ENCODE peak calls at places on chromosomes 11 and 22, in eight cellular contexts. One of them, this sample, is unnamed.

GRCh38 chr22:32781695-32782094 is 19.8 kb upstream of the TIMP3 start:
- DNase-seq in cardiac muscle cell: peak; percentile 63
- DNase-seq in RWPE2: no peak
- DNase-seq in psoas muscle: no peak
- DNase-seq in thoracic aorta: no peak
- DNase-seq in PC-3: no peak
- DNase-seq in pancreas: no peak
- DNase-seq in Panc1: no peak
- DNase-seq in this sample: no peak

GRCh38 chr22:39242809-39243442 is 1.9 kb downstream of the PDGFB start:
- DNase-seq in psoas muscle: no peak
- DNase-seq in PC-3: peak; percentile 73
- DNase-seq in cardiac muscle cell: no peak
- DNase-seq in pancreas: peak; percentile 88
- DNase-seq in Panc1: no peak
- DNase-seq in RWPE2: no peak
- DNase-seq in thoracic aorta: no peak
- DNase-seq in this sample: no peak

GRCh38 chr11:1964955-1965354 is 17.8 kb downstream of the MRPL23 start:
- DNase-seq in pancreas: no peak
- DNase-seq in thoracic aorta: no peak
- DNase-seq in cardiac muscle cell: no peak
- DNase-seq in Panc1: no peak
- DNase-seq in RWPE2: no peak
- DNase-seq in PC-3: no peak
- DNase-seq in psoas muscle: no peak
- DNase-seq in this sample: no peak

GRCh38 chr11:13970986-13971385 is 8.5 kb downstream of the SPON1 start:
- DNase-seq in pancreas: no peak
- DNase-seq in PC-3: peak; percentile 68
- DNase-seq in cardiac muscle cell: no peak
- DNase-seq in thoracic aorta: no peak
- DNase-seq in Panc1: no peak
- DNase-seq in RWPE2: no peak
- DNase-seq in psoas muscle: no peak
- DNase-seq in this sample: peak; percentile 57

GRCh38 chr11:121053244-121053643 is 29.3 kb downstream of the TBCEL start:
- DNase-seq in thoracic aorta: no peak
- DNase-seq in RWPE2: no peak
- DNase-seq in psoas muscle: no peak
- DNase-seq in Panc1: no peak
- DNase-seq in pancreas: no peak
- DNase-seq in cardiac muscle cell: no peak
- DNase-seq in PC-3: no peak
- DNase-seq in this sample: no peak

GRCh38 chr11:18567081-18567480 is 21.5 kb downstream of the UEVLD start:
- DNase-seq in psoas muscle: no peak
- DNase-seq in cardiac muscle cell: no peak
- DNase-seq in PC-3: no peak
- DNase-seq in thoracic aorta: no peak
- DNase-seq in Panc1: no peak
- DNase-seq in pancreas: no peak
- DNase-seq in RWPE2: no peak
- DNase-seq in this sample: no peak

GRCh38 chr11:13486926-13487660 is 8.7 kb downstream of the PTH start:
- DNase-seq in thoracic aorta: no peak
- DNase-seq in Panc1: no peak
- DNase-seq in PC-3: no peak
- DNase-seq in RWPE2: no peak
- DNase-seq in cardiac muscle cell: peak; percentile 58
- DNase-seq in psoas muscle: peak; percentile 27
- DNase-seq in pancreas: peak; percentile 87
- DNase-seq in this sample: no peak

GRCh38 chr11:134372961-134373360 is 39.1 kb downstream of the B3GAT1 start:
- DNase-seq in thoracic aorta: no peak
- DNase-seq in PC-3: no peak
- DNase-seq in Panc1: no peak
- DNase-seq in psoas muscle: no peak
- DNase-seq in RWPE2: no peak
- DNase-seq in cardiac muscle cell: no peak
- DNase-seq in pancreas: peak; percentile 44
- DNase-seq in this sample: no peak

GRCh38 chr22:32469799-32470212 is 4.8 kb upstream of the FBXO7 start:
- DNase-seq in pancreas: no peak
- DNase-seq in PC-3: peak; percentile 29
- DNase-seq in thoracic aorta: no peak
- DNase-seq in cardiac muscle cell: peak; percentile 50
- DNase-seq in psoas muscle: no peak
- DNase-seq in Panc1: no peak
- DNase-seq in RWPE2: no peak
- DNase-seq in this sample: peak; percentile 87

GRCh38 chr11:126484266-126484665 is 128.8 kb downstream of the ST3GAL4 start:
- DNase-seq in PC-3: peak; percentile 84
- DNase-seq in Panc1: no peak
- DNase-seq in pancreas: no peak
- DNase-seq in cardiac muscle cell: no peak
- DNase-seq in thoracic aorta: no peak
- DNase-seq in RWPE2: no peak
- DNase-seq in psoas muscle: no peak
- DNase-seq in this sample: no peak

GRCh38 chr22:36323855-36324331 is 63.9 kb downstream of the MYH9 start:
- DNase-seq in thoracic aorta: peak; percentile 44
- DNase-seq in pancreas: no peak
- DNase-seq in cardiac muscle cell: peak; percentile 43
- DNase-seq in RWPE2: no peak
- DNase-seq in PC-3: no peak
- DNase-seq in psoas muscle: peak; percentile 73
- DNase-seq in Panc1: no peak
- DNase-seq in this sample: peak; percentile 59

GRCh38 chr22:36325163-36326031 is 62.4 kb downstream of the MYH9 start:
- DNase-seq in thoracic aorta: peak; percentile 82
- DNase-seq in PC-3: no peak
- DNase-seq in pancreas: no peak
- DNase-seq in RWPE2: peak; percentile 89
- DNase-seq in psoas muscle: peak; percentile 53
- DNase-seq in Panc1: no peak
- DNase-seq in cardiac muscle cell: peak; percentile 93
- DNase-seq in this sample: peak; percentile 80

GRCh38 chr22:36323182-36323854 is 64.4 kb downstream of the MYH9 start:
- DNase-seq in pancreas: no peak
- DNase-seq in cardiac muscle cell: peak; percentile 92
- DNase-seq in thoracic aorta: peak; percentile 79
- DNase-seq in psoas muscle: peak; percentile 68
- DNase-seq in PC-3: no peak
- DNase-seq in Panc1: no peak
- DNase-seq in RWPE2: no peak
- DNase-seq in this sample: peak; percentile 47

GRCh38 chr22:36322602-36322915 is 65.2 kb downstream of the MYH9 start:
- DNase-seq in psoas muscle: no peak
- DNase-seq in thoracic aorta: no peak
- DNase-seq in PC-3: no peak
- DNase-seq in Panc1: no peak
- DNase-seq in RWPE2: no peak
- DNase-seq in pancreas: no peak
- DNase-seq in cardiac muscle cell: no peak
- DNase-seq in this sample: no peak

DNA sequence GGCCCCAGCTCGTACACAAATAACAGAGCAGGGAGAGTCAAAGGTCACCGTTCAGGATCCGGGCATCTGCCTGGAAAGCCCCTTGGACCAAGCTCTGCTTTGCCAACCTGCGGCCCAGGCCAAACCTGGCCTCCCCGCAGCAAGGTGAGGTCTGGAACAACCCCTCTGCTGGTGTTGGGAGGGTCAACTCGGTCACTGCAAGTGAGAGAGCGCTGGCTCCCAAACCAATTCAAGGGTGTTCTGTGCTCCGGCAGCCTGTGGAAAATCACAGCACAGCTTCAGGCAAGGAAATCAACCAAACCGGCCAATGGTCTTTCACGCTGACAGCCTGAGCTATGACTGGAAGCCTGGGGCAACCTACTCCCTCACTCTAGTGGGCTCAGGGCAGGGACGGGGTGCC is 63.4 kb downstream of the MYH9 start:
- DNase-seq in PC-3: no peak
- DNase-seq in RWPE2: no peak
- DNase-seq in pancreas: no peak
- DNase-seq in cardiac muscle cell: no peak
- DNase-seq in Panc1: no peak
- DNase-seq in psoas muscle: no peak
- DNase-seq in thoracic aorta: no peak
- DNase-seq in this sample: no peak
- H3K4me1 ChIP-seq in PC-3: peaks cover 14% of the 10 kb centered on the region
- H3K4me1 ChIP-seq in RWPE2: peaks cover 35% of the 10 kb centered on the region
- H3K4me1 ChIP-seq in pancreas: peaks cover 22% of the 10 kb centered on the region
- H3K4me1 ChIP-seq in cardiac muscle cell: peaks cover 45% of the 10 kb centered on the region
- H3K4me1 ChIP-seq in Panc1: peaks cover 59% of the 10 kb centered on the region
- H3K4me1 ChIP-seq in psoas muscle: peaks cover 57% of the 10 kb centered on the region
- H3K4me1 ChIP-seq in thoracic aorta: peaks cover 55% of the 10 kb centered on the region
- H3K4me1 ChIP-seq in this sample: peaks cover 65% of the 10 kb centered on the region

GRCh38 chr11:84247931-84248330 is 961.8 kb upstream of the CCDC90B start:
- DNase-seq in Panc1: no peak
- DNase-seq in RWPE2: no peak
- DNase-seq in cardiac muscle cell: peak; percentile 0
- DNase-seq in PC-3: no peak
- DNase-seq in thoracic aorta: no peak
- DNase-seq in pancreas: no peak
- DNase-seq in psoas muscle: no peak
- DNase-seq in this sample: no peak
- H3K4me3 ChIP-seq in Panc1: no peak overlapping the region
- H3K4me3 ChIP-seq in RWPE2: no peak overlapping the region
- H3K4me3 ChIP-seq in cardiac muscle cell: no peak overlapping the region
- H3K4me3 ChIP-seq in PC-3: no peak overlapping the region
- H3K4me3 ChIP-seq in thoracic aorta: no peak overlapping the region
- H3K4me3 ChIP-seq in pancreas: no peak overlapping the region
- H3K4me3 ChIP-seq in psoas muscle: no peak overlapping the region
- H3K4me3 ChIP-seq in this sample: no peak overlapping the region

GRCh38 chr11:71206186-71206585 is 46.2 kb downstream of the SHANK2 start:
- DNase-seq in cardiac muscle cell: peak; percentile 54
- DNase-seq in RWPE2: peak; percentile 2
- DNase-seq in PC-3: no peak
- DNase-seq in Panc1: no peak
- DNase-seq in psoas muscle: no peak
- DNase-seq in thoracic aorta: no peak
- DNase-seq in pancreas: peak; percentile 48
- DNase-seq in this sample: peak; percentile 34

GRCh38 chr11:71204294-71204693 is 48.1 kb downstream of the SHANK2 start:
- DNase-seq in PC-3: no peak
- DNase-seq in Panc1: no peak
- DNase-seq in cardiac muscle cell: no peak
- DNase-seq in thoracic aorta: no peak
- DNase-seq in pancreas: peak; percentile 44
- DNase-seq in RWPE2: no peak
- DNase-seq in psoas muscle: no peak
- DNase-seq in this sample: no peak

GRCh38 chr11:71202966-71203365 is 49.4 kb downstream of the SHANK2 start:
- DNase-seq in RWPE2: no peak
- DNase-seq in psoas muscle: no peak
- DNase-seq in cardiac muscle cell: no peak
- DNase-seq in thoracic aorta: no peak
- DNase-seq in Panc1: no peak
- DNase-seq in pancreas: peak; percentile 12
- DNase-seq in PC-3: no peak
- DNase-seq in this sample: no peak

GRCh38 chr11:71203681-71204080 is 48.7 kb downstream of the SHANK2 start:
- DNase-seq in psoas muscle: no peak
- DNase-seq in pancreas: peak; percentile 21
- DNase-seq in cardiac muscle cell: no peak
- DNase-seq in PC-3: no peak
- DNase-seq in RWPE2: no peak
- DNase-seq in thoracic aorta: no peak
- DNase-seq in Panc1: no peak
- DNase-seq in this sample: no peak

DNA sequence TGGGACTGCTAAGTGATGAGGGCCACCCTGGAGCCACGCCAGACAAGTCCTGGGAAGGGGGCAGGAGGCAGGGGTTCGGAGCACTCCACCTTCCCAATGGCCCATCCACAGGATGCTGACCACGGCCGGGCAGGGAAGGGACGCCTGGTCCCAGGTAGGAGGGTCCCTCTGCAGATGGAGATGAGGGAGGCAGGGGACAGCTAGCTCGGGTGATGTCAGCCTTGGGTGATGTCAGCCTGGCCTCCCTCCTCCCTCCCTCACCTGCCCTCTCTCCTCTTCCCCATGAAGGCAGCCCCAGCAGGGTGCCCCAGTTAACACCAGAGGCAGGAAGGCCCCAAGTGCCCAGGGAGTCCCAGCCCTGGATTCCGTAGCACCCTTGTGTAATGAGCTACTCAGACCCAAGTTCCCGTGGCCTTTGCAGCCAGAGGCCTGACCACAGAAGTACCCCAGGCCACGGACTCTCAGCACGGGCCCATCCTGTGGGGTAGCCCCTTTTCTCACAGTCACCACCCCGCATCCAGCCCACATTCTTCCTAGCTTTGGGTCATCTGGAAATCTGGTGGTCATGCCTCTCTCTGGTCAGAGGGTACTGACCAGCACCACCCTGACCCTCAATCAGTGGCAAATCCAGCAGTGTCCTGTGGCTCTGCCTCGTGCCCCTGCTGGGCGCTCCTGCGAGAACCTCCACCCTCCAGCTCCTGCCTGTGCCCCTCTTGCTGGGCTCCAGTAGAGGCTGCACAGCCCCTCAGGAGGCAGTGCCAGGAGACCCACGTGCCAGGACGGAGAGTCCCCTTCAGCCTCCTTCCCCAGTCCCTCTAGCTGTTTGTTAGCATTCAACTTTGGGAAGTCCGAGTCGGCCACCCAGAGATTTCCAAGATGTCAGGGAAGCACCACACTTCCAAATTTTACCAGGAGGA is 47.4 kb downstream of the SHANK2 start:
- DNase-seq in Panc1: no peak
- DNase-seq in psoas muscle: no peak
- DNase-seq in PC-3: no peak
- DNase-seq in RWPE2: no peak
- DNase-seq in thoracic aorta: no peak
- DNase-seq in pancreas: no peak
- DNase-seq in cardiac muscle cell: no peak
- DNase-seq in this sample: no peak
- H3K27ac ChIP-seq in Panc1: no peak overlapping the region
- H3K27ac ChIP-seq in psoas muscle: no peak overlapping the region
- H3K27ac ChIP-seq in PC-3: no peak overlapping the region
- H3K27ac ChIP-seq in RWPE2: no peak overlapping the region
- H3K27ac ChIP-seq in thoracic aorta: no peak overlapping the region
- H3K27ac ChIP-seq in pancreas: no peak overlapping the region
- H3K27ac ChIP-seq in cardiac muscle cell: no peak overlapping the region
- H3K27ac ChIP-seq in this sample: no peak overlapping the region

DNA sequence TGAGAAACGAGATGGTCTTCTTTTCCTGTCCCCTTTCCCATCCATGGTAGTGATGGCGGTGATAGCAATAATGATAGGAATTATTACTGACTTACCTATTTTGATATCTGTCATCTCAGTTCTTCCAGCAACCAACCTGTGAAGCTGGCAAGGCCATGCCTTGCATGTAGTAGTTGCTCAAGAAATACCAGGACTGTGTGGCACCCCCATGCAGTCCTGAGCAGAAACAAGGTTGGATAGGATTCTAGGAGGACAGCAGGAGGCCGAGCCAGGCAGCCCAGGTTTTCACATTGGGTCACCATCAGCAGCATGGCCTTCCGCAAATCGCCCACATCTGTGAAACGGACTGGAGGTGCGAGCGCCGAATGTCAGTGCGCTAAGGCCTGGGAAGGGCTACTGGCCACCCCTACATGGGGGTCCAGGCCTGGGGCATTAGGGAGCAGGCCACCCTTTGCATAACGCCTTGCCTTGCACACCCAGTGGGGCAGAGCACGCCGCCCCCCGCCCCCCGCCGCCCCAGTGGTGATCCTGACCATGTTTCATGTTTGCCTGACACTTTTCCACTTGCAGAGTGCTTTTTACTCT is 2.5 kb downstream of the GRK2 start:
- DNase-seq in PC-3: no peak
- DNase-seq in pancreas: peak; percentile 27
- DNase-seq in Panc1: no peak
- DNase-seq in thoracic aorta: no peak
- DNase-seq in RWPE2: no peak
- DNase-seq in cardiac muscle cell: no peak
- DNase-seq in psoas muscle: no peak
- DNase-seq in this sample: no peak
- H3K4me1 ChIP-seq in PC-3: peaks cover 34% of the 10 kb centered on the region
- H3K4me1 ChIP-seq in pancreas: peaks cover 21% of the 10 kb centered on the region
- H3K4me1 ChIP-seq in Panc1: peaks cover 48% of the 10 kb centered on the region
- H3K4me1 ChIP-seq in thoracic aorta: peaks cover 60% of the 10 kb centered on the region
- H3K4me1 ChIP-seq in RWPE2: peaks cover 31% of the 10 kb centered on the region
- H3K4me1 ChIP-seq in cardiac muscle cell: peaks cover 15% of the 10 kb centered on the region
- H3K4me1 ChIP-seq in psoas muscle: peaks cover 65% of the 10 kb centered on the region
- H3K4me1 ChIP-seq in this sample: peaks cover 32% of the 10 kb centered on the region

This sample was measured in SJSA1.